ENCODE peak calls at places on chromosomes 4 and X, in four cellular contexts. R, X, G and T are unnamed samples.

GRCh38 chrX:20664774-20665173 is 398.1 kb upstream of the RPS6KA3 start:
- DNase-seq in G (peak), X (no peak), R (no peak), T (no peak)

GRCh38 chrX:68647156-68647957 is at the start of gene STARD8:
- DNase-seq in G (peak), R (no peak), X (peak), T (no peak)

GRCh38 chrX:110244951-110245480 is 72.9 kb downstream of the AMMECR1 start:
- DNase-seq in R (no peak), X (no peak), G (no peak), T (no peak)

GRCh38 chr4:111811661-111812060 is 333.6 kb upstream of the FAM241A start:
- DNase-seq in R (no peak), G (no peak), X (no peak), T (no peak)

GRCh38 chrX:46582325-46582724 is 8.8 kb downstream of the CHST7 start:
- DNase-seq in G (no peak), R (no peak), X (no peak), T (no peak)

GRCh38 chr4:75790024-75790423 is 65.6 kb downstream of the USO1 start:
- DNase-seq in G (no peak), R (no peak), X (no peak), T (no peak)

GRCh38 chr4:171983935-171984805 is 171.0 kb downstream of the GALNTL6 start:
- DNase-seq in R (no peak), G (no peak), X (no peak), T (no peak)

GRCh38 chrX:136768469-136769084 is 12.2 kb downstream of the ARHGEF6 start:
- DNase-seq in R (no peak), X (peak), G (no peak), T (peak)

GRCh38 chrX:144275403-144275802 is 391.5 kb downstream of the UBE2NL start:
- DNase-seq in G (no peak), R (no peak), X (no peak), T (no peak)

GRCh38 chrX:121308276-121308805 is 260.9 kb downstream of the GLUD2 start:
- DNase-seq in X (no peak), R (no peak), G (peak), T (peak)

GRCh38 chrX:109475174-109475891 is 6.6 kb downstream of the GUCY2F start:
- DNase-seq in R (no peak), G (peak), X (peak), T (no peak)

GRCh38 chr4:64911846-64912245 is 502.6 kb upstream of the TECRL start:
- DNase-seq in G (no peak), X (no peak), R (no peak), T (no peak)

DNA sequence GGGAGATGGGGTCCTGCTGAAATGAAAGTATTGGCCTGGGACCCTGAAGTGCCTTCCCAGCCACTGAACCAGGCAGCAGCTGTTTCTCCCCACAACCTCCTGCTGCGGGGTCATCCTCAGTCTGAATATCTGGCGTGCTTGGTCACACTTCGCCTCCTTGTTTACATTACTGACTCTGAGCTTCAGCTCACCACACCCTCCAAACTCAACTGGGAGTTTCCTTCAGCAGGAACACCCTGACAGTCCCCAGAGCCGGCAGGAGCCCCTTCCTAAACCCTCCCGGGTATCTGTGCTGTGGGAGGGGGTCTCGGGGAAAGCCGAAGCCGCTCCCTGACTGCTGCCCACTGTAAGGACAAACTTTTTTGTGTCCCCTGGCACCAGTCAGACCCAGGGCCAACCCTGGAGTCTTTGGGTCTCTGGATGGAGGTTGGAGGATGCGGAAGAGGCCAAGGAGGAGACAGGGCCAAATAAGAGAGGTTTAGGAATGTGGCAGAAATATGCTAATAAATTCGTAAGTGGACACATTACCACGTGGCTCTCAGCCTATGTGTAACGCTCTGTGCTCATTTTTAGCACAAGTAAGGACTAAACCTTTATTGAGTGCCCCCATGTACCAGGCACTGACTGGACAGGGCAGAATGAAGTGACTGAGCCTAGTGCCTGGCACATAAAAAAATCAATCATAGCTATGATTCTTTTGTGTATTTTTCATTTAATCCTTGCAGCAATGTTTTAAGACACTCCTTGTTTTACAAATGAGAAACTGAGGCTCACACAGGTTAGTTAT is 20.7 kb downstream of the FHDC1 start:
- DNase-seq in X (no peak), G (peak), R (no peak), T (no peak)
- H3K27ac ChIP-seq in X (no peak), G (no peak), R (no peak), T (no peak)

DNA sequence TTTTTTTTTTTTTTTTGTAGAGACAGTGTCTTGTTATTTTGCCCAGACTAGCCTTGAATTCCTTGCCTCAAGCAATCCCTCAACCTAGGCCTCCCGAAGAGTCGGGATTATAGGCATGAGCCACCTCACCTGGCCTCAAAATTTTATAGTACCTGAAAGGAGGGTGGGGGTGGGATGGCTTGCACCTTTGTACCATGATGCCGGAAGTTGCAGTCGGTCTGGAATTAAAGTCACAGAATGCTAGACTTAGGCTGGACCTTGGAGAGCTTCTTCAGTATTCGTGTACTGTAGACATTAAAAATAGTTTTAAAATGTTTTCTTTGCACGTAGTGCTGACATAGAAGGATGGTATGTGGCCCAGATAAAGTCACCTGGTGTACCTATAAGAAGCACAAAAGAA is 280.9 kb downstream of the STIM2 start:
- DNase-seq in G (no peak), X (no peak), R (no peak), T (no peak)
- H3K27ac ChIP-seq in G (no peak), X (no peak), R (no peak), T (no peak)

DNA sequence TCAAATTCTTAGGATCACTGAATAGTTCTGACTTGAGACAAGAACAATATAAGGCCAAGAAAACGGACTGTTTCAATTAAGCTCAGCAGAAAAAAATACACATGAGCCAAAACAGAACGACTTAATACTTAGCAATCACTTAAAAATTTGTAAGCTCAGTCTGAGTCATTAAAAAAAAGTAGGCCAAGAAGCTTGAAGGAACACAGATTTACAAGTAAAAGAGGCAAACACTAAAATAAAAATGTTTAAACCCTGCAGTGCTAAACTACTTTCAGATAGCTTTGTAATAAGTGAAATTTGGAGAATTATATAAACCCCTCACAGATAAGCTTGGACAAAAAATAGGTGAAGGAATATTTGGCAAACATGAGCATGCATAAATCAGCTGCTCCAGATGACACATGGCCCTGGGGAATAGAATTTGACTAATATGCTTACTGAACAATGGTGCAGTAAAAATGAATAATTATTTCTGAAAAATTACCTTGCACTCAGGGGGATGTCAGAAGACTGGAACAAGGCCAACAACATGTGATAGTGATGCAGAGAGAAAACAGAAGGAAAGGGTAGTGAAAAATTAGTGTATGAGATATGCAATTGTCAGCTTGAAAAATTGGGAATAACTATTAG is 49.6 kb downstream of the LNX1 start:
- DNase-seq in G (no peak), X (no peak), R (no peak), T (peak)
- H3K27ac ChIP-seq in G (no peak), X (no peak), R (no peak), T (peak)

GRCh38 chr4:129428454-129428853 is 332.5 kb downstream of the C4orf33 start:
- DNase-seq in X (no peak), G (no peak), R (no peak), T (no peak)

DNA sequence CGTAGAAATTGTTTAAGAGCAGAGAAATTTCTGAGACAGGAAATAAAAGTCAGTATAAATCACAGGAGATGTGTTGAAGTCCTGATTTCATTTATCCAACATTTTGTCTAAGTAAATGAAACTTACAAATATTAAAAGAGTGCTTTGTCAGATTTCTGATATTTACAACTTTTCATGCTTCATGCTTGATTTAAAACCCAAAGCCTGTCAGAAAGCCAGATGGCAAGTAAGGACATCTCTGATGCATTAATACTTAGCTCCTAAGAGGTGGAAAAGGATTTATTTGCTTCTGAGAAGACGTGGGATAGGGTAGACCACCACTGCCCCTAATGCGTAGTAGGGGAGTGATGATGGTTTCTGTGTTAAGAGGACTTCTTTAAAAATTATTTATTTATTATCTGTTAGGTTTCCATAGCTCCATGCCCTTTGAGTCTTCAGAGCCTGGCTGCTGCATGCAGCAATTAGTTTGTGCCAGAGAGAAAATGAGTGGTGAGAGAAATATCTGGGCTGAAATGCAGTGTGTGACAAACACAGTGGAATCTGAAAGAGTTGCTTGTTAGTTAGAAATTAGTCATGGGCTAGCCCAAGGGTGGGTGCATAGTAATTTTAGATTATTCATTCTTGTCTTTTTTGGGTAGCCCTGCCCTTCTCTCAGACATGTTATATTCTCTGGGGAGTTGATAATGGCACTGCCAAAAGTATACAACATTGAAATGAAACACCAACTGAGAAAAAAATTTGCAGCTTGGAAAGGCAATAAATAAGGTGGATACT is 333.8 kb downstream of the C4orf33 start:
- DNase-seq in R (no peak), X (no peak), G (no peak), T (peak)
- H3K27ac ChIP-seq in R (no peak), X (no peak), G (no peak), T (peak)

GRCh38 chrX:108199691-108200090 is 108.1 kb downstream of the ATG4A start:
- DNase-seq in X (no peak), G (peak), R (no peak), T (no peak)
- H3K27ac ChIP-seq in X (no peak), G (no peak), R (no peak), T (no peak)

GRCh38 chr4:143352052-143352451 is 15.4 kb downstream of the GAB1 start:
- DNase-seq in X (no peak), G (no peak), R (no peak), T (no peak)
- H3K27ac ChIP-seq in X (peak), G (peak), R (no peak), T (no peak)

GRCh38 chrX:54320067-54320466 is 37.8 kb downstream of the WNK3 start:
- DNase-seq in X (no peak), G (no peak), R (no peak), T (no peak)
- H3K27ac ChIP-seq in X (no peak), G (no peak), R (no peak), T (no peak)

GRCh38 chr4:140863187-140863586 is 107.0 kb upstream of the TBC1D9 start:
- DNase-seq in G (no peak), R (no peak), X (no peak), T (no peak)

GRCh38 chr4:140865253-140865652 is 109.1 kb upstream of the TBC1D9 start:
- DNase-seq in X (no peak), R (no peak), G (no peak), T (no peak)

GRCh38 chr4:140865830-140866229 is 109.6 kb upstream of the TBC1D9 start:
- DNase-seq in R (no peak), G (no peak), X (no peak), T (no peak)

GRCh38 chr4:140867338-140867737 is 111.2 kb upstream of the TBC1D9 start:
- DNase-seq in X (no peak), G (peak), R (no peak), T (no peak)

DNA sequence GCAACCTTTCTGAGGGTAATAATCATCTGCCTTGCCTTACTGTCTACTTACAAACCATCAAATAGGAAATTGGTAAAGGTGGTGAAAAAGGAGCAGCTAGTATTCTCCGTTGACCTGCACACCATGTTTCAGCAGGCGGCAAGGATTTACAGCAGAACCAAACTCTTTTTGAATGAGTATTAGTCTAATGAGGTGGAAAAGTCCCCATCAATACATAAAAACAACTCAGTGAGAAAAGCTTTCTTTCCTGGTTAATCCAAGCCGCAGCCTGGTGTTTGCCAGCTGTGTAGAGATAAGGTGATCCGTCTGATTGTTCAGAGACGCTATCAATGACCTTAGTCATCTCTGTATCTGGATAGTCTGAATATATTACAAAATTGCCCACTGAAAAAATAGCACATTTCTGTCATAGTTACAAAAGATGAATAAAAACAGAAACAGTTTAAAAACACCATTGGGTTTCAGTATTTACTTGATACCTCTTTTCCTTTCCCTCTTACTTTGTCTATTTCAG is 110.4 kb upstream of the TBC1D9 start:
- DNase-seq in R (no peak), G (no peak), X (no peak), T (no peak)
- H3K27ac ChIP-seq in R (no peak), G (peak), X (no peak), T (no peak)

DNA sequence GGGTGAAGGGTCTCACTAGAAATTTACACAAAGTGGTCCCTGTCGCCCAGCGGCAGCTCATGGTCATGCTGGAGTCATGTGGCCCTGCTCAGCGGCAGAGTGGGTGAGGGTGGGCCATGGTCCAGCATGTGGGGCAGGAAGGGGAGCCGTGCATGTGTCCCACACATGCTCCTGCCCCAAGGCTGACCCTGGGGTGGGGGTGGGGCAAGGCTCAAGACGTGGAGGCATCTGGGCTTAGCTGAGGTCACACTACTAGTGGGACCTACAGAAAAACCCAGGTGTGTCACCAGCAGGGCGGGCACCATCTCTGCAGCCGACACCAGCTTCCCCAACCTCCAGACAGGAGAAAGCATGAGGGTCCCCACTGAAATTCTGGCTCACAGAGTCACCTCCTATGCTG is 42.4 kb downstream of the EVC start:
- DNase-seq in X (no peak), G (no peak), R (no peak), T (no peak)
- H3K27ac ChIP-seq in X (no peak), G (no peak), R (no peak), T (peak)